ENCODE peak calls at places on chromosomes 2 and 18, in six cellular contexts. V, C, L, N, A and B are unnamed samples.

GRCh38 chr18:47594063-47594462 is 336.4 kb downstream of the SMAD2 start:
- DNase-seq in V (no peak), C (no peak), L (no peak), N (no peak), A (no peak), B (no peak)

GRCh38 chr2:215435261-215435808 is 533 bp downstream of the FN1 start:
- DNase-seq in V (no peak), C (no peak), L (no peak), N (no peak), A (peak; percentile 35), B (no peak)

GRCh38 chr18:76522104-76522503 is 27.1 kb upstream of the ZNF516 start:
- DNase-seq in V (no peak), C (no peak), L (peak; percentile 27), N (no peak), A (no peak), B (no peak)

GRCh38 chr18:63684718-63685117 is 18.0 kb upstream of the SERPINB11 start:
- DNase-seq in V (no peak), C (no peak), L (no peak), N (no peak), A (no peak), B (no peak)

GRCh38 chr2:190477563-190478454 is 56.7 kb downstream of the NEMP2 start:
- DNase-seq in V (peak; percentile 7), C (no peak), L (no peak), N (no peak), A (no peak), B (no peak)

GRCh38 chr2:238170386-238171071 is 11.8 kb downstream of the ERFE start:
- DNase-seq in V (no peak), C (no peak), L (no peak), N (no peak), A (peak; percentile 30), B (no peak)

GRCh38 chr2:31972059-31972458 is 38.7 kb downstream of the MEMO1 start:
- DNase-seq in V (no peak), C (no peak), L (no peak), N (no peak), A (no peak), B (no peak)

GRCh38 chr2:55885129-55885943 is 38.2 kb downstream of the EFEMP1 start:
- DNase-seq in V (peak; percentile 98), C (no peak), L (peak; percentile 46), N (no peak), A (no peak), B (peak; percentile 55)

GRCh38 chr18:43935051-43935412 is 657.7 kb upstream of the SYT4 start:
- DNase-seq in V (peak; percentile 30), C (no peak), L (no peak), N (no peak), A (no peak), B (no peak)

GRCh38 chr2:191500566-191501389 is 177.2 kb upstream of the NABP1 start:
- DNase-seq in V (no peak), C (no peak), L (no peak), N (no peak), A (no peak), B (peak; percentile 47)

GRCh38 chr2:140998577-140998976 is 1132.2 kb downstream of the LRP1B start:
- DNase-seq in V (no peak), C (no peak), L (no peak), N (no peak), A (no peak), B (no peak)

GRCh38 chr2:10285578-10286198 is 17.0 kb upstream of the HPCAL1 start:
- DNase-seq in V (peak; percentile 48), C (no peak), L (peak; percentile 95), N (no peak), A (peak; percentile 82), B (peak; percentile 79)

GRCh38 chr2:197675246-197675645 is at the start of gene RFTN2:
- DNase-seq in V (peak; percentile 30), C (no peak), L (no peak), N (no peak), A (no peak), B (no peak)

GRCh38 chr2:43084699-43085091 is 141.7 kb downstream of the ZFP36L2 start:
- DNase-seq in V (peak; percentile 85), C (no peak), L (peak; percentile 56), N (peak; percentile 48), A (peak; percentile 75), B (peak; percentile 68)

GRCh38 chr2:43018179-43019024 is 208.0 kb downstream of the ZFP36L2 start:
- DNase-seq in V (peak; percentile 99), C (no peak), L (peak; percentile 97), N (peak; percentile 69), A (peak; percentile 89), B (peak; percentile 96)

GRCh38 chr2:94872088-94872618 is 923 bp downstream of the TEKT4 start:
- DNase-seq in V (no peak), C (no peak), L (no peak), N (no peak), A (no peak), B (peak; percentile 17)

GRCh38 chr2:88059979-88060906 is 4.7 kb upstream of the KRCC1 start:
- DNase-seq in V (peak; percentile 50), C (peak; percentile 54), L (peak; percentile 28), N (no peak), A (no peak), B (no peak)

GRCh38 chr2:231615058-231615671 is 22.5 kb downstream of the TEX44 start:
- DNase-seq in V (no peak), C (no peak), L (no peak), N (no peak), A (no peak), B (peak; percentile 69)

GRCh38 chr2:71060871-71061270 is 7.6 kb upstream of the NAGK start:
- DNase-seq in V (no peak), C (no peak), L (no peak), N (no peak), A (no peak), B (no peak)

GRCh38 chr2:44005831-44006230 is 10.0 kb upstream of the LRPPRC start:
- DNase-seq in V (no peak), C (no peak), L (no peak), N (no peak), A (no peak), B (no peak)

GRCh38 chr2:118244686-118245085 is 156.4 kb downstream of the INSIG2 start:
- DNase-seq in V (no peak), C (no peak), L (no peak), N (no peak), A (no peak), B (no peak)

GRCh38 chr2:20611844-20612356 is 39.0 kb downstream of the HS1BP3 start:
- DNase-seq in V (no peak), C (no peak), L (no peak), N (no peak), A (no peak), B (no peak)

GRCh38 chr2:20609349-20609994 is 41.4 kb downstream of the HS1BP3 start:
- DNase-seq in V (peak; percentile 88), C (no peak), L (peak; percentile 83), N (peak; percentile 29), A (no peak), B (peak; percentile 63)

GRCh38 chr2:20612835-20613341 is 38.0 kb downstream of the HS1BP3 start:
- DNase-seq in V (no peak), C (no peak), L (no peak), N (no peak), A (no peak), B (no peak)

GRCh38 chr2:20609995-20610357 is 40.9 kb downstream of the HS1BP3 start:
- DNase-seq in V (no peak), C (no peak), L (no peak), N (no peak), A (no peak), B (no peak)

DNA sequence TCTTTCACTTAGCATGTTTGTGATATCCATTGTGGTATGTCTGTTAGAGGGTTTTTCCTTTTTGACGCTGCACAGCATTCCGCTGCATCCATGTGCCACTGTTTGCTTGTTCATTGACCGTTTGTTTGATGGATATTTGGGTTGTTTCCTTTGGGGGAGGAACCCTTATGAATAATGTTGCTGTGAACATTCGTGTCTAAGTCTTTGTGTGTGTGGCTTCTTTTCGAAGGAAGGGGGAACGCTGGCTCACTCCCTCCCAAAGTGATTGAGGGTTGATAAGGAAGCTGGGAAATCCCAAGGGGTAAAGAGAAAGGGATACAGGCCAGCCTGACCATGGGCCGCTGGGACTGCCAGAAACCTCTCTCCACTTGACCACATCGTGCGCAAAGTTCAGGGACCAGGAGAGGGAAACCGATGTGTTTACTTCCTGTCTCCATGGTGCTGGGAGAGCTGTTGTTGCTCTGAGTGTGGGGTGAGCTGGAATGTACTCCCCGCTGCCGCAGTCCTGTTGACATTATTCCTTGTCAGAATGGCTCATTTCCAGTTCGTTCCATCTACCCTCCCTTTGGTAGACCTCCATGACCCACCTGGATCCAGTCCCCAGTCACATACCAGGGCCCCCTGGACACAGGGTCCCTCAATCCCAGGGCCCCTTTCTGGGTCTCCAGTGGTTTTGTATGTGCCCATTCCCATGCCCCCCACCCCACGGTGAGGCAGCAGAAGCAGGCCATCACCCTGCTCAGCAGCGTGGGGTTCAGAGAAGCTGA is 39.6 kb downstream of the HS1BP3 start:
- DNase-seq in V (peak; percentile 99), C (no peak), L (peak; percentile 53), N (peak; percentile 54), A (peak; percentile 66), B (peak; percentile 89)
- H3K27ac ChIP-seq in V (no peak overlapping the region), C (no peak overlapping the region), L (peak overlapping the region; percentile 70), N (peak overlapping the region; percentile 70), A (peak overlapping the region; percentile 70), B (peak overlapping the region; percentile 96)

GRCh38 chr2:98157557-98157956 is 70.6 kb downstream of the VWA3B start:
- DNase-seq in V (no peak), C (no peak), L (no peak), N (no peak), A (no peak), B (no peak)

GRCh38 chr2:98164256-98164655 is 77.3 kb downstream of the VWA3B start:
- DNase-seq in V (no peak), C (no peak), L (no peak), N (no peak), A (no peak), B (no peak)

GRCh38 chr2:98158305-98158704 is 71.3 kb downstream of the VWA3B start:
- DNase-seq in V (no peak), C (no peak), L (peak; percentile 44), N (no peak), A (peak; percentile 33), B (peak; percentile 68)

GRCh38 chr2:98160574-98160973 is 73.6 kb downstream of the VWA3B start:
- DNase-seq in V (peak; percentile 6), C (no peak), L (no peak), N (no peak), A (peak; percentile 49), B (peak; percentile 68)

DNA sequence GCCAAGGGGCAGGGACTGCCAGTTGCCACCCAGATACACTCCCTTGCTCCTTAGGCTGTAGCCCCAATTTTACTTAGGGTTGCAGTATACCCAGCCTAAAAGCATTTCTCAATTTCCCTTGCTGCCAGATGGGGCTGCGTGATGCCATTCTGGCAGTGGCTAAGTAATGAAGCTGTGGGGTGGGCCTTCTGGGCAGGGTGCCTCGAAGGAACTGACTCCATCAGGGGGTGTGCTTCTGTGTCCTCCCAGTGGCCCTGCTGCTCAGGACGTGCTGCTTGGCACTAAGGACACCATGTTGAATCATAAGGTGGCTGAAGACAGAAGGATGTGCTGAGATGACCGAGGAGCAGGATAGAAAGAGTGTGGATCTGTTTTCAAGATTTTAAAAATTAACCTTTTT is 74.2 kb downstream of the VWA3B start:
- DNase-seq in V (no peak), C (no peak), L (no peak), N (no peak), A (peak; percentile 28), B (no peak)
- H3K4me1 ChIP-seq in V (peaks cover 64% of the 10 kb centered on the region), C (no peaks in the 10 kb centered on the region), L (no peaks in the 10 kb centered on the region), N (no peaks in the 10 kb centered on the region), A (peaks cover 73% of the 10 kb centered on the region), B (peaks cover 20% of the 10 kb centered on the region)

GRCh38 chr2:73972846-73973245 is 11.9 kb upstream of the TET3 start:
- DNase-seq in V (no peak), C (no peak), L (no peak), N (no peak), A (no peak), B (no peak)
- H3K4me3 ChIP-seq in V (no peak overlapping the region), C (no peak overlapping the region), L (no peak overlapping the region), N (no peak overlapping the region), A (no peak overlapping the region), B (no peak overlapping the region)

GRCh38 chr2:100321881-100322820 is at the start of gene LONRF2:
- DNase-seq in V (peak; percentile 1), C (no peak), L (peak; percentile 80), N (no peak), A (peak; percentile 57), B (peak; percentile 80)
- H3K27ac ChIP-seq in V (no peak within 1 kb of the TSS), C (no peak within 1 kb of the TSS), L (peak within 1 kb of the TSS; percentile 94), N (no peak within 1 kb of the TSS), A (peak within 1 kb of the TSS; percentile 90), B (peak within 1 kb of the TSS; percentile 89)